ENCODE peak calls at places on chromosomes 16 and 17, in five cellular contexts. D is cardiac muscle cell, N is IMR-90, R is epithelial cell of esophagus, P is mucosa of descending colon. F is an unnamed sample.

GRCh38 chr17:4108397-4108796 is 34.4 kb downstream of the ZZEF1 start:
- DNase-seq in D (no peak), R (no peak), P (no peak), N (no peak), F (no peak)

GRCh38 chr17:39634384-39634871 is 2.5 kb upstream of the STARD3 start:
- DNase-seq in N (peak), D (peak), P (no peak), R (peak), F (no peak)

GRCh38 chr16:13919330-13919682 is 648 bp upstream of the ERCC4 start:
- DNase-seq in N (peak), D (peak), P (no peak), R (peak), F (no peak)

GRCh38 chr17:30717290-30718098 is 107.0 kb downstream of the CRLF3 start:
- DNase-seq in N (no peak), P (peak), D (no peak), R (no peak), F (no peak)

GRCh38 chr17:68260051-68260762 is 12.4 kb downstream of the AMZ2 start:
- DNase-seq in P (no peak), D (no peak), R (no peak), N (no peak), F (no peak)

GRCh38 chr17:65698381-65699061 is 137.1 kb upstream of the AXIN2 start:
- DNase-seq in D (peak), P (no peak), R (peak), N (peak), F (no peak)

GRCh38 chr16:4805231-4805630 is 2.8 kb upstream of the ROGDI start:
- DNase-seq in N (no peak), D (peak), R (no peak), P (no peak), F (no peak)

GRCh38 chr16:52573365-52574104 is 26.6 kb upstream of the TOX3 start:
- DNase-seq in D (no peak), P (no peak), N (no peak), R (no peak), F (no peak)

GRCh38 chr16:71440669-71441347 is 1.0 kb downstream of the TLE7 start:
- DNase-seq in N (no peak), R (no peak), D (no peak), P (no peak), F (no peak)

GRCh38 chr16:54277845-54278703 is 8.5 kb downstream of the IRX3 start:
- DNase-seq in D (no peak), P (no peak), R (no peak), N (no peak), F (no peak)

GRCh38 chr16:52496051-52496876 is 50.7 kb downstream of the TOX3 start:
- DNase-seq in D (no peak), P (no peak), R (no peak), N (no peak), F (no peak)

GRCh38 chr17:36937001-36937960 is at the start of gene LHX1:
- DNase-seq in N (no peak), R (no peak), P (no peak), D (no peak), F (no peak)

GRCh38 chr16:69077251-69077650 is 28.2 kb upstream of the HAS3 start:
- DNase-seq in R (peak), N (peak), P (no peak), D (no peak), F (no peak)

GRCh38 chr16:90050969-90051368 is 26.2 kb downstream of the PRDM7 start:
- DNase-seq in N (no peak), P (no peak), D (no peak), R (no peak), F (no peak)

GRCh38 chr16:3954411-3954921 is 74.0 kb upstream of the CREBBP start:
- DNase-seq in P (no peak), N (peak), R (peak), D (peak), F (no peak)

DNA sequence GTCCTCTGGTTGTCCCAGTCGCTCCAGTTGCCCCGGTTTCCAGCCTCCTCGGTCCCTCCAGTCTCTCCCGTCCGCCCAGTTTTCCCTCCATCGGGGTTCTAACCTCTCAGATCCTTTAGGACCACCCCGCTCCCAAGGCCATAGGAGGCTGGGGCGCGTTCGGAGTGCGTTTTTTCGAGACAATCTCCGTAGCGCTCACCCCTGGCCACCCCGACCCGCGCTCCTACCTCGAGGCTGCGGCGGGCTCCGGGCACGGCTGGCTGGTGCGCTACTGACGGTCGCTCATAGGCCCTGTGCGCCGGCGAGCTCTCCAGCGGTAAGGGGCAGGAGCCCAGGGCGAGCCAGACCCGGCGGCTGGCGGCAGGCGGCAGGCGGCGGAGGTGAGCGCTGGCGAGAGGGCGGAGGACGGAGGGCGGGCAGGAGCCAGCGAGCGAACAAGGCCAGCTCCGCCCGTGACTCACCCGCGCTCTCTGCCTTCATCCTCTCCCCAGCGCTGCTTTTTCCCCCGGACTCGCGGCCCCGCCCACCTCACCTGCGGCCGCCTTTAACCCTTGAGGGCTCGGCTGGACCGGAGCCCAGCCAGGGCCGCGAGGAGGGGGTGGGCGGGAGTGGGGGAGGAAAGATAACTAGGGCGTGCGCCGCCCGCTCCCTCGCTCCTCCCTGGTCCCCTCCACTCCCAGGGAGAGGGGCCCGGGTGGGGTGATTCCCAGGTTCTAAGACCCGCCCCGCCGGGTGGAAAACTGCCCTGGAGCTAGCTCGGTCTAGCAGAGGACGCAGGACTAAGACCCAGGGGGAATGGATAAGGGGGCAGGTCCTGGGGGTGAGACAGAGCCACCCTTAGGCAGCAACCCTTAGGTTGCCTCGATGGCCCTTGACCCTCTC is at the start of gene SP6:
- DNase-seq in D (peak), P (peak), R (peak), N (peak), F (peak)
- TF ChIP-seq CTCF in D (peak), P (peak), R (no peak), N (peak), F (no peak)

GRCh38 chr16:50839920-50840729 is 98.2 kb downstream of the CYLD start:
- DNase-seq in R (no peak), D (no peak), P (no peak), N (no peak), F (no peak)
- TF ChIP-seq CTCF in R (no peak), D (no peak), P (no peak), N (no peak), F (no peak)

GRCh38 chr16:29947897-29948296 is 14.0 kb upstream of the TMEM219 start:
- DNase-seq in N (no peak), R (no peak), P (no peak), D (no peak), F (no peak)

GRCh38 chr16:29940656-29941055 is 14.6 kb upstream of the KCTD13 start:
- DNase-seq in P (no peak), D (peak), R (no peak), N (no peak), F (no peak)

DNA sequence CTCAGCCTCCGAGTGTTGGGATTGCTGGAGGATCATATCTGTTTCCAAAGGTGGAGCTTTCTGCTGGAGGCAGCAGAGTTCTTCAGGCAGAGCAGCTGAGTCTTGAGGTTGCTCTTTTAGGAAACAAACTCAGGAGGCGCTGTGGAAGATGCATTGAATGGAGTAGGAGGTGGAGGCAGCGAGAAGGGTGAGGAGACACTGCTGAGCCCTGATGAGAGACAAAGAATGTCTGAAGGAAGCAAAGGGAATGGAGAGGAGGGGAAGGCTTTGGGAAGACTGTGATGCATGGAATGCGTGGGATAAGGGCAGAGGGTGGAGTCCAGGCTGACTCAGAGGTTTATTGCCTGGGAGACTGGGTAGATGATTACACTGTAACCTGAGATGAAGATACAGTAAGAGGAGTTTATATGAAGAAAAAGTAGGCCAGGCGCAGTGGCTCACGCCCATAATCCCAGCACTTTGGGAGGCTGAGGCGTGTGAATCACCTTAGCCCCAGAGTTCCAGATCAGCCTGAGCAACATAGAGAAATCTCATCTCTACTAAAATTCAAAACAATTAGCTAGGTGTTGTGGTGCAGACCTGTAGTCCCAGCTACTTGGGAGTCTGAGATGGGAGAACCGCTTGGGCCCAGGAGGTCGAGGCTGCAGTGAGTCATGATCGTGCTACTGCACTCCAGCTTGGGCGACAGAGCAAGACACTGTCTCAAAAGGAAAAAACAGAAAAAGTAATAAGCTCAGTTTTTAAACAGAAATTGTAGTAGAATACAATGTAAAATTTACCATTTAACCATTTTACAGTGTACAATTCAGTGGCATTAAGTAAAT is 17.8 kb upstream of the TMEM219 start:
- DNase-seq in D (peak), R (peak), N (peak), P (peak), F (no peak)
- TF ChIP-seq CTCF in D (peak), R (peak), N (peak), P (no peak), F (no peak)

DNA sequence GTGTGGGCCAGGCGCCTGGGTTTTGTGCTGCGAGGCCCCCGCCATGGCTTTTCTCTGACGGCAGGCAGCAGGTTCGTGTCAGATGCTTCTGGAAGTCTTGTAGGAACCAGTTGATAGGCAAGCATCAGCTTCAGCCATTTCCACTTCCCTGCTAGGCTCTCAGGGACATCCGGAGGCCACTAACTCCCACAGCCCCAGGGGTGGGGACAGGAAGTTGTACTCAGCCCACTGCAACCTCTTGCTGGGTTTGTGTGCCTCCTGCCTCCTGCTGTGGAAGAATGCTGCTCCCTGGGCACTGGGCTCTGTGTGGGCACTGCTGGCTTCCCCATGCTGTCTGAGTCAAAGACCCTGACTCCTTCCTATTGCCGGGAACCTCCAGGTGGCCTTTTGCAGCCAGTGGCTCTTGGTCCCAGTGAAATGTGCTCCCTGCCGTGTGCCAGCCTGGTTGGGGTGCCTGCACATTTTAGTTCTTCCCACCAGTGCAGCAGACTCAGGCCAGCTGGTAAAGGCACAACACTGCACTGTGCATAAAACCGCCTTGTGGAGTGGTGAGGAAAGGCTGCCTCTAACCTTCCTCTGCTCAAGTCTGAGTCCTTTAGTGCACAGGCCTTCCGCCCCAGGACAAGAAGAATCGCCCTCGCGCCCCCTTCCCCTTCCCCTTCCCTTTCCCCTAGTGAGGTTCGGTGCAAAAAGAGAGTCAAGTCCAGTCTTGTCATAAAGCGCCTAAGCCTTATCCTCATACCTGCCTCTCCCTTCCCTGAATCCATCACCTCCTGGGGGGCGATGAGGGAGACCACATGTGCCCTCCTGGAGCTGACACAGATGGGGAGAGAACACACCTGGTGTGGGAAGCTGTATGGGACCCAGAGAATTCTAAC is 16.6 kb downstream of the LDHD start:
- DNase-seq in P (peak), N (no peak), R (no peak), D (no peak), F (peak)
- TF ChIP-seq CTCF in P (no peak), N (no peak), R (no peak), D (no peak), F (no peak)

GRCh38 chr16:8516471-8516870 is 73.8 kb downstream of the TMEM114 start:
- DNase-seq in D (no peak), P (no peak), R (no peak), N (no peak), F (no peak)
- TF ChIP-seq CTCF in D (no peak), P (no peak), R (no peak), N (no peak), F (no peak)

GRCh38 chr16:57720142-57720575 is 15.4 kb upstream of the KATNB1 start:
- DNase-seq in N (peak), P (no peak), D (peak), R (peak), F (no peak)
- TF ChIP-seq CTCF in N (peak), P (no peak), D (peak), R (peak), F (no peak)

F was measured in CD8-positive, alpha-beta T cell.